ENCODE peak calls at places on chromosome 13, in ten cellular contexts. E, T, L, H, K, B, P, D, U and X are unnamed samples. For H3K9me3, the result is how much of the 10 kb centered on the place peaks cover.

GRCh38 chr13:51364404-51365008 is 25.0 kb downstream of the SERPINE3 start:
- DNase-seq in E (no peak), T (no peak), L (no peak), H (no peak), K (no peak), B (no peak), P (no peak), D (no peak), U (no peak), X (no peak)

GRCh38 chr13:66556306-66556705 is 673.8 kb downstream of the PCDH9 start:
- DNase-seq in E (no peak), T (no peak), L (no peak), H (no peak), K (no peak), B (no peak), P (no peak), D (no peak), U (no peak), X (no peak)

GRCh38 chr13:47000166-47000565 is 103.3 kb upstream of the HTR2A start:
- DNase-seq in E (no peak), T (no peak), L (no peak), H (no peak), K (no peak), B (no peak), P (no peak), D (no peak), U (no peak), X (no peak)

GRCh38 chr13:45833663-45834062 is 17.9 kb downstream of the SIAH3 start:
- DNase-seq in E (no peak), T (no peak), L (peak), H (no peak), K (no peak), B (no peak), P (no peak), D (no peak), U (no peak), X (no peak)

GRCh38 chr13:66414196-66414800 is 815.8 kb downstream of the PCDH9 start:
- DNase-seq in E (no peak), T (no peak), L (no peak), H (no peak), K (no peak), B (no peak), P (no peak), D (no peak), U (no peak), X (no peak)

GRCh38 chr13:98263841-98264240 is 86.8 kb upstream of the RNF113B start:
- DNase-seq in E (no peak), T (no peak), L (no peak), H (no peak), K (no peak), B (no peak), P (no peak), D (no peak), U (no peak), X (no peak)

GRCh38 chr13:75135325-75135825 is 346.6 kb downstream of the TBC1D4 start:
- DNase-seq in E (no peak), T (no peak), L (no peak), H (no peak), K (no peak), B (no peak), P (no peak), D (no peak), U (no peak), X (no peak)

GRCh38 chr13:98672947-98673545 is 79.4 kb downstream of the SLC15A1 start:
- DNase-seq in E (peak), T (peak), L (peak), H (peak), K (no peak), B (no peak), P (peak), D (peak), U (peak), X (peak)

GRCh38 chr13:66659291-66660012 is 570.7 kb downstream of the PCDH9 start:
- DNase-seq in E (no peak), T (no peak), L (no peak), H (no peak), K (no peak), B (no peak), P (no peak), D (no peak), U (no peak), X (no peak)

GRCh38 chr13:113145496-113145895 is 13.0 kb upstream of the PROZ start:
- DNase-seq in E (no peak), T (no peak), L (no peak), H (no peak), K (no peak), B (no peak), P (no peak), D (no peak), U (no peak), X (no peak)

GRCh38 chr13:96632536-96633320 is 361.5 kb downstream of the OXGR1 start:
- DNase-seq in E (no peak), T (no peak), L (no peak), H (no peak), K (no peak), B (no peak), P (no peak), D (no peak), U (no peak), X (no peak)

GRCh38 chr13:108859202-108860012 is 230.0 kb downstream of the MYO16 start:
- DNase-seq in E (no peak), T (no peak), L (no peak), H (no peak), K (no peak), B (no peak), P (no peak), D (no peak), U (no peak), X (no peak)

GRCh38 chr13:56561327-56561726 is 579.4 kb upstream of the PRR20A start:
- DNase-seq in E (no peak), T (no peak), L (no peak), H (no peak), K (no peak), B (no peak), P (no peak), D (no peak), U (no peak), X (no peak)

GRCh38 chr13:71634605-71635443 is 232.2 kb downstream of the DACH1 start:
- DNase-seq in E (no peak), T (no peak), L (no peak), H (no peak), K (no peak), B (no peak), P (no peak), D (no peak), U (no peak), X (no peak)

GRCh38 chr13:96816261-96816660 is 178.0 kb downstream of the OXGR1 start:
- DNase-seq in E (no peak), T (no peak), L (no peak), H (no peak), K (no peak), B (no peak), P (peak), D (no peak), U (no peak), X (no peak)

GRCh38 chr13:73173160-73173905 is 114.5 kb downstream of the KLF5 start:
- DNase-seq in E (no peak), T (no peak), L (no peak), H (no peak), K (no peak), B (no peak), P (no peak), D (no peak), U (no peak), X (no peak)

GRCh38 chr13:35499131-35500051 is 22.9 kb upstream of the MAB21L1 start:
- DNase-seq in E (no peak), T (no peak), L (no peak), H (no peak), K (no peak), B (no peak), P (no peak), D (no peak), U (no peak), X (no peak)

GRCh38 chr13:114199961-114200672 is 21.1 kb downstream of the CFAP97D2 start:
- DNase-seq in E (no peak), T (no peak), L (no peak), H (no peak), K (no peak), B (no peak), P (no peak), D (no peak), U (no peak), X (no peak)

GRCh38 chr13:66689037-66689619 is 541.0 kb downstream of the PCDH9 start:
- DNase-seq in E (no peak), T (no peak), L (no peak), H (no peak), K (no peak), B (no peak), P (no peak), D (no peak), U (no peak), X (no peak)

GRCh38 chr13:74132768-74133656 is 1.2 kb downstream of the KLF12 start:
- DNase-seq in E (no peak), T (no peak), L (peak), H (peak), K (peak), B (no peak), P (peak), D (peak), U (no peak), X (peak)

GRCh38 chr13:19587635-19588300 is 26.4 kb upstream of the TPTE2 start:
- DNase-seq in E (peak), T (no peak), L (no peak), H (no peak), K (no peak), B (no peak), P (peak), D (no peak), U (no peak), X (no peak)

GRCh38 chr13:73913043-73913740 is 221.0 kb downstream of the KLF12 start:
- DNase-seq in E (no peak), T (no peak), L (no peak), H (no peak), K (no peak), B (no peak), P (no peak), D (no peak), U (no peak), X (no peak)

GRCh38 chr13:105087941-105088340 is 1447.5 kb downstream of the EFNB2 start:
- DNase-seq in E (no peak), T (no peak), L (no peak), H (no peak), K (no peak), B (no peak), P (no peak), D (no peak), U (peak), X (no peak)

GRCh38 chr13:56864451-56864850 is 276.3 kb upstream of the PRR20A start:
- DNase-seq in E (no peak), T (no peak), L (no peak), H (no peak), K (no peak), B (no peak), P (no peak), D (no peak), U (no peak), X (no peak)

GRCh38 chr13:46885018-46885417 is 11.8 kb downstream of the HTR2A start:
- DNase-seq in E (no peak), T (no peak), L (no peak), H (no peak), K (no peak), B (no peak), P (no peak), D (no peak), U (no peak), X (no peak)

GRCh38 chr13:97262058-97262457 is 39.9 kb downstream of the MBNL2 start:
- DNase-seq in E (no peak), T (no peak), L (no peak), H (no peak), K (no peak), B (no peak), P (no peak), D (no peak), U (no peak), X (no peak)

GRCh38 chr13:82898625-82899024 is 983.6 kb downstream of the SLITRK1 start:
- DNase-seq in E (peak), T (no peak), L (no peak), H (no peak), K (no peak), B (no peak), P (no peak), D (no peak), U (no peak), X (no peak)

GRCh38 chr13:78022164-78022877 is 103.7 kb upstream of the EDNRB start:
- DNase-seq in E (no peak), T (no peak), L (no peak), H (peak), K (no peak), B (no peak), P (peak), D (no peak), U (no peak), X (no peak)

GRCh38 chr13:102212729-102213128 is 189.1 kb downstream of the FGF14 start:
- DNase-seq in E (no peak), T (no peak), L (no peak), H (no peak), K (no peak), B (no peak), P (no peak), D (no peak), U (no peak), X (no peak)

GRCh38 chr13:75481176-75482069 is 546 bp downstream of the TBC1D4 start:
- DNase-seq in E (no peak), T (peak), L (peak), H (peak), K (no peak), B (no peak), P (peak), D (peak), U (no peak), X (peak)

GRCh38 chr13:36685912-36686311 is 12.1 kb downstream of the SERTM1 start:
- DNase-seq in E (no peak), T (no peak), L (no peak), H (no peak), K (no peak), B (no peak), P (no peak), D (no peak), U (no peak), X (no peak)

GRCh38 chr13:113052971-113053370 is 52.6 kb upstream of the F7 start:
- DNase-seq in E (no peak), T (no peak), L (no peak), H (no peak), K (no peak), B (no peak), P (no peak), D (no peak), U (no peak), X (no peak)

GRCh38 chr13:80340643-80341097 is 256 bp downstream of the SPRY2 start:
- DNase-seq in E (peak), T (peak), L (no peak), H (no peak), K (peak), B (no peak), P (no peak), D (peak), U (no peak), X (no peak)

GRCh38 chr13:99953138-99953755 is 18.3 kb downstream of the ZIC5 start:
- DNase-seq in E (no peak), T (no peak), L (no peak), H (no peak), K (no peak), B (no peak), P (no peak), D (no peak), U (no peak), X (no peak)

GRCh38 chr13:101959016-101959415 is 442.8 kb downstream of the FGF14 start:
- DNase-seq in E (no peak), T (no peak), L (no peak), H (no peak), K (no peak), B (no peak), P (no peak), D (no peak), U (no peak), X (no peak)

GRCh38 chr13:114002771-114003321 is 29.0 kb upstream of the C13orf46 start:
- DNase-seq in E (no peak), T (no peak), L (no peak), H (no peak), K (no peak), B (no peak), P (no peak), D (peak), U (no peak), X (no peak)

DNA sequence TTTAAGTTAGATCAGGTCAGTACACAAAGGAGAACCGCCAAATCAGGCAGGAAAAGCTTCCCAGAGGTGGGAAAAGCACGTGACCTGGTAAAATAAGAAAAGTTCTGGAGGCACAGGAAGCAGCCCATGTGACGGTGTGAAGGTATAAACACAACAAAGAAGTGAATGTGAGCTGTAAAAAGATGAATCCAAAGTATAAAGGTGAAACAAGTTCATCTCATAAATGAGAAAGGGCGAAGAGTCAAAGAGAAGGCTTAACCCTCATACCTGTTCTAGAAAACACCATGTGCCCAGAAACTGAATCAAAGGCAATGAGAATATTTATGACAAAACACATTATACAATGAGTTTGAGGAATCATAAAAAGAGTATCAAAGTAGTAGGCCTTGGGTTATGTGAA is 47.0 kb downstream of the USP12 start:
- DNase-seq in E (no peak), T (no peak), L (no peak), H (no peak), K (no peak), B (no peak), P (no peak), D (no peak), U (no peak), X (no peak)
- H3K9me3 ChIP-seq in E (under half), T (under half), L (under half), H (under half), K (under half), B (under half), P (under half), D (under half), U (under half), X (under half)

GRCh38 chr13:48853381-48854102 is 122.2 kb upstream of the FNDC3A start:
- DNase-seq in E (no peak), T (no peak), L (no peak), H (no peak), K (no peak), B (peak), P (no peak), D (no peak), U (no peak), X (no peak)
- TF ChIP-seq POLR2A in E (no peak), T (no peak), L (no peak), H (no peak), K (no peak), B (no peak), P (no peak), D (no peak), U (no peak), X (no peak)

GRCh38 chr13:33224686-33225085 is 60.9 kb downstream of the STARD13 start:
- DNase-seq in E (no peak), T (no peak), L (no peak), H (no peak), K (no peak), B (no peak), P (no peak), D (no peak), U (no peak), X (no peak)

GRCh38 chr13:33227927-33228644 is 57.5 kb downstream of the STARD13 start:
- DNase-seq in E (no peak), T (no peak), L (no peak), H (no peak), K (no peak), B (no peak), P (no peak), D (no peak), U (no peak), X (no peak)

GRCh38 chr13:33219926-33220325 is 65.6 kb downstream of the STARD13 start:
- DNase-seq in E (no peak), T (no peak), L (no peak), H (no peak), K (no peak), B (no peak), P (no peak), D (no peak), U (no peak), X (no peak)

GRCh38 chr13:33228645-33229445 is 56.7 kb downstream of the STARD13 start:
- DNase-seq in E (peak), T (no peak), L (no peak), H (no peak), K (no peak), B (no peak), P (no peak), D (no peak), U (no peak), X (no peak)

GRCh38 chr13:33224191-33224590 is 61.4 kb downstream of the STARD13 start:
- DNase-seq in E (no peak), T (no peak), L (no peak), H (no peak), K (no peak), B (peak), P (no peak), D (no peak), U (no peak), X (no peak)
- H3K9me3 ChIP-seq in E (under half), T (under half), L (under half), H (under half), K (under half), B (under half), P (under half), D (under half), U (under half), X (under half)

GRCh38 chr13:110126391-110126961 is 180.5 kb downstream of the COL4A1 start:
- DNase-seq in E (no peak), T (no peak), L (peak), H (no peak), K (no peak), B (peak), P (no peak), D (peak), U (no peak), X (no peak)
- TF ChIP-seq POLR2A in E (no peak), T (no peak), L (no peak), H (no peak), K (no peak), B (no peak), P (no peak), D (no peak), U (no peak), X (no peak)

GRCh38 chr13:111924676-111925075 is 142.3 kb upstream of the SOX1 start:
- DNase-seq in E (no peak), T (no peak), L (no peak), H (no peak), K (no peak), B (no peak), P (no peak), D (no peak), U (no peak), X (no peak)
- H3K9me3 ChIP-seq in E (under half), T (under half), L (under half), H (under half), K (under half), B (under half), P (under half), D (under half), U (under half), X (under half)

DNA sequence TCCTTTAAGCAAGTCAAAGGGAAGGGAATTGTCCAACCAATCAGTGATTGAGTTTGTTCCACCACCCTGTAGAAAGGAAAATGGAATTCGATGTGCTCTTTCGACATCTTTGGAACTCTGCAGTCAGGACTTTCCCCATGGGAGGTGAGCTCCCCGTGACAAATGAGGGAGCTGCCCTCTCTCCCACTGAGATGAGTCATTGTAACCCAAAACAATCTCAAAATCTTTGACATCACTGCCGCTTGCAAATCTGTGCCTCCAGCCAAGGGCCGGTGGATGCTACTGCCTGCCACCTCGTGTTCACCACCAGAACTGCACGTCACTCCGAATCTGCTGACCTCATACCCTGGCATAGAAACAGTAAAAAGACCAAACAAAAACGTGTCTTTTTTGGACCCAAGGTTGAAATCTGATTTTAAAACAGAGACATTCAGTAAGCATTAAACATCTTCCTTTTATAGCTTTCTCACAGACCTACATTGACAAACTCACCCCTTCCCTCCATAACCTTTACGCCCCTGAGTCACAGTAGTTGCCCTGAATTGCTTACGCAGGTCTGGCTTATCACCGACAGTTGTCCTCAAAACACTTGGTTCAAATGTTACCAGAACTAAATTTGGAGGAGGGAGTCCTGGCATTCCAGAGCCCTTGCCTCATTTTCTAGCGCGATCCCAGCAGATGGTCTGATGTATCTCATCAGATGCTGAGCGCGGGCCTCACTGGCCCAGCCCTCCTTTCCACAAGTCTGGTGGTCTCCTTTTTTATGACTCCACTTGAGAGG is 105.2 kb downstream of the COL4A2 start:
- DNase-seq in E (peak), T (peak), L (peak), H (peak), K (no peak), B (peak), P (peak), D (peak), U (peak), X (peak)
- TF ChIP-seq POLR2A in E (no peak), T (no peak), L (peak), H (no peak), K (no peak), B (no peak), P (no peak), D (no peak), U (no peak), X (no peak)